ENCODE peak calls at places on chromosome 10, in six cellular contexts. Q is RCC 7860, J is fibroblast of pulmonary artery, V is COR-L47, T is substantia nigra, S is EH. W is an unnamed sample.

GRCh38 chr10:118981946-118982345 is 47.6 kb upstream of the NANOS1 start:
- DNase-seq in J (no peak), T (no peak), S (no peak), Q (no peak), V (no peak), W (no peak)

GRCh38 chr10:114544045-114544659 is 113.9 kb downstream of the ABLIM1 start:
- DNase-seq in T (no peak), J (no peak), S (no peak), V (no peak), Q (peak; percentile 32), W (no peak)

GRCh38 chr10:122056431-122057094 is 67.6 kb downstream of the TACC2 start:
- DNase-seq in T (no peak), J (no peak), V (no peak), Q (no peak), S (no peak), W (no peak)

GRCh38 chr10:78332013-78332412 is 298.4 kb downstream of the RPS24 start:
- DNase-seq in T (no peak), S (peak; percentile 49), J (no peak), V (no peak), Q (no peak), W (no peak)

GRCh38 chr10:31146496-31147219 is 115.0 kb upstream of the ZNF438 start:
- DNase-seq in T (no peak), V (no peak), J (peak; percentile 71), Q (peak; percentile 80), S (peak; percentile 90), W (peak; percentile 86)

GRCh38 chr10:12777840-12778585 is 223.5 kb downstream of the CCDC3 start:
- DNase-seq in V (no peak), T (no peak), Q (no peak), J (no peak), S (no peak), W (no peak)

GRCh38 chr10:33136781-33137180 is 178.8 kb upstream of the ITGB1 start:
- DNase-seq in V (no peak), Q (peak; percentile 95), S (peak; percentile 77), T (no peak), J (no peak), W (peak; percentile 78)

GRCh38 chr10:63246361-63246760 is 113.2 kb downstream of the NRBF2 start:
- DNase-seq in S (no peak), Q (no peak), T (no peak), V (no peak), J (no peak), W (peak; percentile 55)

GRCh38 chr10:91410638-91411367 is 659 bp downstream of the HECTD2 start:
- DNase-seq in T (no peak), S (peak; percentile 37), V (no peak), J (peak; percentile 54), Q (peak; percentile 22), W (peak; percentile 63)

GRCh38 chr10:126924180-126924914 is 19.1 kb downstream of the DOCK1 start:
- DNase-seq in J (no peak), Q (no peak), V (no peak), T (no peak), S (no peak), W (no peak)

GRCh38 chr10:11875499-11876281 is 52.5 kb downstream of the PROSER2 start:
- DNase-seq in V (no peak), T (no peak), J (peak; percentile 88), S (peak; percentile 95), Q (peak; percentile 94), W (peak; percentile 87)

GRCh38 chr10:98285416-98285815 is 17.4 kb upstream of the LOXL4 start:
- DNase-seq in J (no peak), T (no peak), Q (no peak), S (no peak), V (no peak), W (no peak)

GRCh38 chr10:48454302-48455054 is 148.0 kb downstream of the MAPK8 start:
- DNase-seq in S (no peak), V (no peak), T (no peak), J (no peak), Q (no peak), W (no peak)

GRCh38 chr10:72086466-72087391 is 1.6 kb downstream of the SPOCK2 start:
- DNase-seq in Q (no peak), T (no peak), V (no peak), J (no peak), S (no peak), W (peak; percentile 19)

GRCh38 chr10:33698028-33698427 is 363.6 kb upstream of the NRP1 start:
- DNase-seq in V (no peak), S (peak; percentile 23), J (no peak), T (no peak), Q (no peak), W (no peak)

GRCh38 chr10:19628767-19629443 is 187.3 kb upstream of the PLXDC2 start:
- DNase-seq in V (no peak), J (no peak), T (no peak), S (no peak), Q (no peak), W (no peak)

GRCh38 chr10:78182841-78183240 is 149.2 kb downstream of the RPS24 start:
- DNase-seq in S (no peak), Q (no peak), J (no peak), T (no peak), V (no peak), W (no peak)

GRCh38 chr10:95266674-95267095 is 24.1 kb downstream of the PDLIM1 start:
- DNase-seq in J (peak; percentile 93), Q (peak; percentile 93), S (peak; percentile 92), T (no peak), V (peak; percentile 19), W (peak; percentile 88)

GRCh38 chr10:43817368-43817767 is 168.7 kb upstream of the ZNF32 start:
- DNase-seq in T (no peak), J (peak; percentile 68), Q (no peak), V (no peak), S (peak; percentile 95), W (peak; percentile 89)

GRCh38 chr10:93657757-93658156 is 44.6 kb downstream of the FRA10AC1 start:
- DNase-seq in V (no peak), S (no peak), Q (no peak), J (no peak), T (no peak), W (no peak)

GRCh38 chr10:78336402-78336791 is 302.7 kb downstream of the RPS24 start:
- DNase-seq in Q (peak; percentile 76), V (no peak), S (peak; percentile 99), T (no peak), J (peak; percentile 67), W (peak; percentile 97)

GRCh38 chr10:12902959-12903358 is 98.6 kb downstream of the CCDC3 start:
- DNase-seq in Q (no peak), T (no peak), S (no peak), V (no peak), J (no peak), W (no peak)

GRCh38 chr10:109892885-109893284 is 30.4 kb downstream of the XPNPEP1 start:
- DNase-seq in T (no peak), S (peak; percentile 58), J (no peak), Q (no peak), V (no peak), W (no peak)

GRCh38 chr10:121459765-121460453 is 138.3 kb downstream of the FGFR2 start:
- DNase-seq in V (no peak), S (peak; percentile 82), T (no peak), Q (no peak), J (no peak), W (no peak)

GRCh38 chr10:86970152-86970886 is 2.0 kb downstream of the ADIRF start:
- DNase-seq in T (no peak), J (no peak), S (peak; percentile 85), Q (peak; percentile 56), V (no peak), W (peak; percentile 51)

GRCh38 chr10:6753644-6754043 is 173.6 kb upstream of the PRKCQ start:
- DNase-seq in V (no peak), T (no peak), Q (no peak), J (no peak), S (no peak), W (no peak)

GRCh38 chr10:88095291-88095721 is 231.9 kb downstream of the PTEN start:
- DNase-seq in Q (no peak), J (no peak), V (no peak), S (peak; percentile 97), T (no peak), W (peak; percentile 89)

GRCh38 chr10:121942749-121943148 is 14.9 kb upstream of the ATE1 start:
- DNase-seq in V (no peak), S (peak; percentile 98), J (peak; percentile 95), T (no peak), Q (peak; percentile 32), W (peak; percentile 94)

GRCh38 chr10:79904671-79905321 is 44.1 kb downstream of the SFTPD start:
- DNase-seq in Q (peak; percentile 29), J (peak; percentile 68), T (no peak), V (peak; percentile 24), S (peak; percentile 76), W (peak; percentile 41)

GRCh38 chr10:128855656-128856428 is 611.2 kb upstream of the MGMT start:
- DNase-seq in Q (no peak), J (no peak), V (no peak), T (no peak), S (no peak), W (no peak)

GRCh38 chr10:88064608-88065383 is 201.4 kb downstream of the PTEN start:
- DNase-seq in J (peak; percentile 69), V (no peak), Q (no peak), T (no peak), S (peak; percentile 56), W (peak; percentile 62)

GRCh38 chr10:10327934-10328333 is 689.7 kb upstream of the CELF2 start:
- DNase-seq in V (no peak), Q (no peak), T (no peak), J (no peak), S (no peak), W (peak; percentile 56)

W was measured in IMR-90.